ENCODE peak calls at places on chromosomes 1 and 21, in six cellular contexts. One of them, this sample, is unnamed.

GRCh38 chr1:88890790-88891317 is 513 bp downstream of the GTF2B start:
- DNase-seq in H1: no peak
- DNase-seq in HepG2: peak
- DNase-seq in HL-60: peak
- DNase-seq in K562: no peak
- DNase-seq in SK-N-SH: peak
- DNase-seq in this sample: no peak

GRCh38 chr1:235835226-235835625 is 31.5 kb downstream of the LYST start:
- DNase-seq in H1: no peak
- DNase-seq in HepG2: no peak
- DNase-seq in HL-60: no peak
- DNase-seq in K562: no peak
- DNase-seq in SK-N-SH: no peak
- DNase-seq in this sample: no peak

GRCh38 chr1:150256549-150257341 is 829 bp upstream of the CA14 start:
- DNase-seq in H1: no peak
- DNase-seq in HepG2: peak
- DNase-seq in HL-60: peak
- DNase-seq in K562: peak
- DNase-seq in SK-N-SH: no peak
- DNase-seq in this sample: no peak

GRCh38 chr1:6421266-6421665 is 1.5 kb upstream of the HES2 start:
- DNase-seq in H1: no peak
- DNase-seq in HepG2: no peak
- DNase-seq in HL-60: no peak
- DNase-seq in K562: no peak
- DNase-seq in SK-N-SH: no peak
- DNase-seq in this sample: no peak

GRCh38 chr1:19441048-19441447 is 44.3 kb downstream of the CAPZB start:
- DNase-seq in H1: no peak
- DNase-seq in HepG2: no peak
- DNase-seq in HL-60: no peak
- DNase-seq in K562: no peak
- DNase-seq in SK-N-SH: no peak
- DNase-seq in this sample: no peak

GRCh38 chr1:235642021-235642942 is 7.3 kb downstream of the GNG4 start:
- DNase-seq in H1: no peak
- DNase-seq in HepG2: no peak
- DNase-seq in HL-60: peak
- DNase-seq in K562: peak
- DNase-seq in SK-N-SH: peak
- DNase-seq in this sample: no peak

GRCh38 chr1:109369167-109369746 is 28.5 kb downstream of the SORT1 start:
- DNase-seq in H1: no peak
- DNase-seq in HepG2: no peak
- DNase-seq in HL-60: peak
- DNase-seq in K562: no peak
- DNase-seq in SK-N-SH: no peak
- DNase-seq in this sample: no peak

GRCh38 chr1:85607126-85607912 is 26.8 kb downstream of the CCN1 start:
- DNase-seq in H1: peak
- DNase-seq in HepG2: peak
- DNase-seq in HL-60: no peak
- DNase-seq in K562: no peak
- DNase-seq in SK-N-SH: no peak
- DNase-seq in this sample: no peak

GRCh38 chr1:117077267-117077666 is 17.1 kb downstream of the TTF2 start:
- DNase-seq in H1: no peak
- DNase-seq in HepG2: no peak
- DNase-seq in HL-60: no peak
- DNase-seq in K562: no peak
- DNase-seq in SK-N-SH: no peak
- DNase-seq in this sample: no peak

GRCh38 chr1:37763791-37764741 is 854 bp downstream of the EPHA10 start:
- DNase-seq in H1: no peak
- DNase-seq in HepG2: peak
- DNase-seq in HL-60: peak
- DNase-seq in K562: peak
- DNase-seq in SK-N-SH: peak
- DNase-seq in this sample: no peak

GRCh38 chr1:244862354-244862698 is 2.0 kb downstream of the HNRNPU start:
- DNase-seq in H1: no peak
- DNase-seq in HepG2: no peak
- DNase-seq in HL-60: no peak
- DNase-seq in K562: no peak
- DNase-seq in SK-N-SH: no peak
- DNase-seq in this sample: no peak

GRCh38 chr1:237012789-237013383 is 8.6 kb upstream of the MT1HL1 start:
- DNase-seq in H1: no peak
- DNase-seq in HepG2: peak
- DNase-seq in HL-60: no peak
- DNase-seq in K562: peak
- DNase-seq in SK-N-SH: peak
- DNase-seq in this sample: no peak

GRCh38 chr1:235513495-235514366 is 9.5 kb upstream of the B3GALNT2 start:
- DNase-seq in H1: no peak
- DNase-seq in HepG2: peak
- DNase-seq in HL-60: peak
- DNase-seq in K562: peak
- DNase-seq in SK-N-SH: peak
- DNase-seq in this sample: no peak

GRCh38 chr1:83996175-83996574 is 2.8 kb downstream of the TTLL7 start:
- DNase-seq in H1: no peak
- DNase-seq in HepG2: no peak
- DNase-seq in HL-60: no peak
- DNase-seq in K562: no peak
- DNase-seq in SK-N-SH: no peak
- DNase-seq in this sample: no peak

GRCh38 chr1:232447125-232447524 is 182.8 kb downstream of the SIPA1L2 start:
- DNase-seq in H1: no peak
- DNase-seq in HepG2: no peak
- DNase-seq in HL-60: no peak
- DNase-seq in K562: no peak
- DNase-seq in SK-N-SH: peak
- DNase-seq in this sample: no peak

GRCh38 chr1:27473755-27474154 is 16.2 kb downstream of the WASF2 start:
- DNase-seq in H1: no peak
- DNase-seq in HepG2: no peak
- DNase-seq in HL-60: no peak
- DNase-seq in K562: no peak
- DNase-seq in SK-N-SH: no peak
- DNase-seq in this sample: no peak

GRCh38 chr1:25105836-25106235 is 126.5 kb downstream of the SYF2 start:
- DNase-seq in H1: no peak
- DNase-seq in HepG2: no peak
- DNase-seq in HL-60: no peak
- DNase-seq in K562: no peak
- DNase-seq in SK-N-SH: no peak
- DNase-seq in this sample: no peak

GRCh38 chr1:172286629-172287076 is 133.8 kb upstream of the C1orf105 start:
- DNase-seq in H1: no peak
- DNase-seq in HepG2: no peak
- DNase-seq in HL-60: no peak
- DNase-seq in K562: no peak
- DNase-seq in SK-N-SH: no peak
- DNase-seq in this sample: no peak

GRCh38 chr1:32766328-32766972 is 50.7 kb downstream of the YARS1 start:
- DNase-seq in H1: no peak
- DNase-seq in HepG2: no peak
- DNase-seq in HL-60: no peak
- DNase-seq in K562: no peak
- DNase-seq in SK-N-SH: no peak
- DNase-seq in this sample: no peak

GRCh38 chr21:26782349-26782748 is 62.9 kb downstream of the ADAMTS1 start:
- DNase-seq in H1: no peak
- DNase-seq in HepG2: no peak
- DNase-seq in HL-60: no peak
- DNase-seq in K562: no peak
- DNase-seq in SK-N-SH: no peak
- DNase-seq in this sample: no peak

GRCh38 chr1:234139966-234140365 is 233.3 kb upstream of the COA6 start:
- DNase-seq in H1: no peak
- DNase-seq in HepG2: peak
- DNase-seq in HL-60: no peak
- DNase-seq in K562: no peak
- DNase-seq in SK-N-SH: no peak
- DNase-seq in this sample: no peak

GRCh38 chr1:43225168-43225567 is 44.6 kb upstream of the TMEM125 start:
- DNase-seq in H1: no peak
- DNase-seq in HepG2: no peak
- DNase-seq in HL-60: no peak
- DNase-seq in K562: peak
- DNase-seq in SK-N-SH: no peak
- DNase-seq in this sample: no peak

GRCh38 chr1:166859597-166859996 is 16.5 kb downstream of the TADA1 start:
- DNase-seq in H1: no peak
- DNase-seq in HepG2: no peak
- DNase-seq in HL-60: no peak
- DNase-seq in K562: no peak
- DNase-seq in SK-N-SH: no peak
- DNase-seq in this sample: no peak

GRCh38 chr1:192949783-192950182 is 109.4 kb downstream of the UCHL5 start:
- DNase-seq in H1: no peak
- DNase-seq in HepG2: no peak
- DNase-seq in HL-60: no peak
- DNase-seq in K562: no peak
- DNase-seq in SK-N-SH: no peak
- DNase-seq in this sample: no peak

GRCh38 chr1:9960705-9961562 is 17.7 kb downstream of the NMNAT1 start:
- DNase-seq in H1: no peak
- DNase-seq in HepG2: no peak
- DNase-seq in HL-60: no peak
- DNase-seq in K562: no peak
- DNase-seq in SK-N-SH: no peak
- DNase-seq in this sample: peak

GRCh38 chr1:227898502-227899140 is 49.1 kb downstream of the WNT9A start:
- DNase-seq in H1: no peak
- DNase-seq in HepG2: no peak
- DNase-seq in HL-60: no peak
- DNase-seq in K562: no peak
- DNase-seq in SK-N-SH: no peak
- DNase-seq in this sample: no peak

GRCh38 chr1:152398812-152399698 is 15.0 kb downstream of the CRNN start:
- DNase-seq in H1: no peak
- DNase-seq in HepG2: peak
- DNase-seq in HL-60: peak
- DNase-seq in K562: no peak
- DNase-seq in SK-N-SH: no peak
- DNase-seq in this sample: no peak

GRCh38 chr1:152394151-152394550 is 19.9 kb downstream of the CRNN start:
- DNase-seq in H1: no peak
- DNase-seq in HepG2: no peak
- DNase-seq in HL-60: no peak
- DNase-seq in K562: no peak
- DNase-seq in SK-N-SH: no peak
- DNase-seq in this sample: no peak

GRCh38 chr1:152392909-152393308 is 21.2 kb downstream of the CRNN start:
- DNase-seq in H1: no peak
- DNase-seq in HepG2: no peak
- DNase-seq in HL-60: no peak
- DNase-seq in K562: no peak
- DNase-seq in SK-N-SH: no peak
- DNase-seq in this sample: no peak

GRCh38 chr1:152397474-152397873 is 16.6 kb downstream of the CRNN start:
- DNase-seq in H1: no peak
- DNase-seq in HepG2: peak
- DNase-seq in HL-60: no peak
- DNase-seq in K562: no peak
- DNase-seq in SK-N-SH: no peak
- DNase-seq in this sample: no peak
- TF ChIP-seq GABPA in H1: no peak
- TF ChIP-seq GABPA in HepG2: no peak
- TF ChIP-seq GABPA in HL-60: no peak
- TF ChIP-seq GABPA in K562: no peak
- TF ChIP-seq GABPA in SK-N-SH: no peak
- TF ChIP-seq GABPA in this sample: no peak

GRCh38 chr21:36630485-36631206 is 68.3 kb upstream of the SIM2 start:
- DNase-seq in H1: peak
- DNase-seq in HepG2: peak
- DNase-seq in HL-60: peak
- DNase-seq in K562: peak
- DNase-seq in SK-N-SH: peak
- DNase-seq in this sample: no peak
- TF ChIP-seq GABPA in H1: no peak
- TF ChIP-seq GABPA in HepG2: no peak
- TF ChIP-seq GABPA in HL-60: no peak
- TF ChIP-seq GABPA in K562: no peak
- TF ChIP-seq GABPA in SK-N-SH: no peak
- TF ChIP-seq GABPA in this sample: no peak

GRCh38 chr1:153956997-153957715 is 1.3 kb downstream of the CRTC2 start:
- DNase-seq in H1: no peak
- DNase-seq in HepG2: no peak
- DNase-seq in HL-60: no peak
- DNase-seq in K562: no peak
- DNase-seq in SK-N-SH: no peak
- DNase-seq in this sample: no peak

GRCh38 chr1:153959454-153959853 is 1.0 kb upstream of the CRTC2 start:
- DNase-seq in H1: no peak
- DNase-seq in HepG2: no peak
- DNase-seq in HL-60: no peak
- DNase-seq in K562: no peak
- DNase-seq in SK-N-SH: no peak
- DNase-seq in this sample: no peak

GRCh38 chr1:153958111-153958960 is at the start of gene CRTC2:
- DNase-seq in H1: peak
- DNase-seq in HepG2: peak
- DNase-seq in HL-60: peak
- DNase-seq in K562: peak
- DNase-seq in SK-N-SH: peak
- DNase-seq in this sample: peak

GRCh38 chr1:153958961-153959260 is 499 bp upstream of the CRTC2 start:
- DNase-seq in H1: no peak
- DNase-seq in HepG2: no peak
- DNase-seq in HL-60: no peak
- DNase-seq in K562: no peak
- DNase-seq in SK-N-SH: no peak
- DNase-seq in this sample: no peak

DNA sequence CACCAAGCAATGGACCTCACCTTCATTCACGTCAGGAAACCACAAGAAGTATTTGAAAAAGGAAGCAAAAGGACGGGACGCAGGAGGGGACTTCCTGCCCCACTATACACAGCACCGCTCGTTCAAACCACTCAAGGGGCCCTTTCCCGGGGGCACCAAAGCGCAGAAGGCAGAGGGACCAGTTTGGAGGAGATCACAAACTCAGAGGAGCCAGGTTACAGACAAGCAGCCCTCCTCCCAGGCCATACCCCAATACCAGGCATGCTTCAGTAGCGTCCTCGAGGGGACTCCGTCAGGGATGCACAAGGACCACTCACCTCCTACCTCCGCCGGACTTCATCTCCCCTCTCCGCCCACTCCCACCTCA is 685 bp downstream of the CRTC2 start:
- DNase-seq in H1: no peak
- DNase-seq in HepG2: no peak
- DNase-seq in HL-60: peak
- DNase-seq in K562: no peak
- DNase-seq in SK-N-SH: no peak
- DNase-seq in this sample: no peak
- TF ChIP-seq GABPA in H1: no peak
- TF ChIP-seq GABPA in HepG2: no peak
- TF ChIP-seq GABPA in HL-60: no peak
- TF ChIP-seq GABPA in K562: no peak
- TF ChIP-seq GABPA in SK-N-SH: no peak
- TF ChIP-seq GABPA in this sample: no peak

GRCh38 chr1:184635347-184636155 is 119.1 kb downstream of the EDEM3 start:
- DNase-seq in H1: no peak
- DNase-seq in HepG2: no peak
- DNase-seq in HL-60: no peak
- DNase-seq in K562: no peak
- DNase-seq in SK-N-SH: no peak
- DNase-seq in this sample: no peak
- TF ChIP-seq GABPA in H1: no peak
- TF ChIP-seq GABPA in HepG2: no peak
- TF ChIP-seq GABPA in HL-60: no peak
- TF ChIP-seq GABPA in K562: no peak
- TF ChIP-seq GABPA in SK-N-SH: no peak
- TF ChIP-seq GABPA in this sample: no peak

This sample was measured in GM12878.